ENCODE peak calls at places on chromosomes 4 and X, in seven cellular contexts. I is AG10803, H is tibial artery, Q is PC-9, G is HFF-Myc, A is NB4, D is A549. T is an unnamed sample.

GRCh38 chr4:72896515-72896914 is 173.0 kb downstream of the COX18 start:
- DNase-seq in G (peak; percentile 14), H (no peak), D (no peak), I (peak; percentile 91), Q (no peak), A (no peak), T (peak; percentile 81)

GRCh38 chr4:74327751-74328150 is 19.5 kb downstream of the EPGN start:
- DNase-seq in H (no peak), G (no peak), A (no peak), D (no peak), I (no peak), Q (no peak), T (peak; percentile 33)

GRCh38 chr4:69828828-69829227 is 31.1 kb downstream of the SULT1E1 start:
- DNase-seq in Q (no peak), G (no peak), A (no peak), D (no peak), H (no peak), I (peak; percentile 1), T (peak; percentile 48)

GRCh38 chrX:24846551-24847170 is 152.9 kb downstream of the POLA1 start:
- DNase-seq in I (peak; percentile 55), H (no peak), A (no peak), D (no peak), Q (no peak), G (no peak), T (peak; percentile 42)

GRCh38 chr4:87304659-87305277 is 17.9 kb downstream of the HSD17B13 start:
- DNase-seq in H (no peak), G (no peak), A (no peak), I (no peak), Q (peak; percentile 87), D (peak; percentile 6), T (no peak)

GRCh38 chr4:40576651-40577480 is 52.8 kb downstream of the RBM47 start:
- DNase-seq in G (peak; percentile 47), A (peak; percentile 94), I (peak; percentile 74), D (peak; percentile 85), Q (peak; percentile 97), H (peak; percentile 86), T (peak; percentile 96)

GRCh38 chr4:188439641-188440311 is 300.5 kb downstream of the TRIML1 start:
- DNase-seq in A (no peak), Q (no peak), H (no peak), G (no peak), D (no peak), I (peak; percentile 40), T (peak; percentile 30)

GRCh38 chrX:17939724-17940123 is 78.6 kb upstream of the RAI2 start:
- DNase-seq in Q (no peak), G (no peak), I (no peak), H (no peak), D (no peak), A (no peak), T (no peak)

GRCh38 chrX:12548746-12549145 is 242.5 kb upstream of the PRPS2 start:
- DNase-seq in I (peak; percentile 6), D (no peak), H (no peak), Q (no peak), A (peak; percentile 23), G (no peak), T (peak; percentile 25)

GRCh38 chr4:95068818-95069478 is 311.2 kb downstream of the BMPR1B start:
- DNase-seq in Q (no peak), G (no peak), H (no peak), D (no peak), A (no peak), I (no peak), T (no peak)

GRCh38 chr4:77015390-77015789 is 60.4 kb downstream of the CCNI start:
- DNase-seq in I (peak; percentile 88), Q (no peak), D (no peak), H (no peak), A (no peak), G (no peak), T (peak; percentile 75)

GRCh38 chr4:120874792-120875774 is 47.4 kb downstream of the PRDM5 start:
- DNase-seq in D (no peak), A (no peak), H (no peak), I (no peak), G (no peak), Q (no peak), T (peak; percentile 23)

GRCh38 chr4:80125252-80126177 is 52.5 kb upstream of the ANTXR2 start:
- DNase-seq in D (no peak), I (peak; percentile 49), A (peak; percentile 86), G (peak; percentile 16), Q (no peak), H (no peak), T (peak; percentile 67)

GRCh38 chr4:7892212-7893019 is 47.2 kb downstream of the AFAP1 start:
- DNase-seq in A (no peak), H (no peak), D (no peak), I (peak; percentile 78), Q (no peak), G (peak; percentile 24), T (peak; percentile 96)

GRCh38 chr4:182880387-182881356 is 36.5 kb downstream of the DCTD start:
- DNase-seq in A (no peak), G (no peak), D (no peak), H (peak; percentile 51), Q (no peak), I (no peak), T (peak; percentile 17)

GRCh38 chr4:169720529-169720928 is 37.2 kb downstream of the HPF1 start:
- DNase-seq in H (no peak), G (no peak), D (no peak), Q (no peak), I (no peak), A (no peak), T (no peak)

GRCh38 chr4:169727616-169728015 is 30.1 kb downstream of the HPF1 start:
- DNase-seq in G (no peak), I (no peak), H (no peak), Q (no peak), D (no peak), A (no peak), T (no peak)

GRCh38 chr4:169724251-169724650 is 33.5 kb downstream of the HPF1 start:
- DNase-seq in H (no peak), I (peak; percentile 82), Q (no peak), A (no peak), D (no peak), G (no peak), T (peak; percentile 52)

GRCh38 chr4:169723207-169723606 is 34.5 kb downstream of the HPF1 start:
- DNase-seq in Q (no peak), A (peak; percentile 16), G (no peak), D (no peak), I (peak; percentile 6), H (no peak), T (peak; percentile 28)
- TF ChIP-seq CTCF in Q (no peak), A (peak; percentile 12), G (peak; percentile 21), D (no peak), I (no peak), H (no peak), T (peak; percentile 14)

GRCh38 chrX:7480721-7481120 is 332.8 kb upstream of the PUDP start:
- DNase-seq in I (no peak), D (no peak), G (no peak), Q (no peak), H (no peak), A (no peak), T (no peak)

GRCh38 chrX:7485041-7485440 is 337.1 kb upstream of the PUDP start:
- DNase-seq in Q (no peak), D (no peak), I (no peak), G (no peak), H (no peak), A (no peak), T (no peak)

GRCh38 chrX:7486502-7486901 is 338.5 kb upstream of the PUDP start:
- DNase-seq in D (no peak), Q (no peak), G (no peak), I (no peak), A (no peak), H (no peak), T (no peak)
- H3K4me3 ChIP-seq in D (no peak overlapping the region), Q (no peak overlapping the region), G (no peak overlapping the region), I (no peak overlapping the region), A (no peak overlapping the region), H (no peak overlapping the region), T (no peak overlapping the region)

GRCh38 chrX:93791304-93791703 is 117.3 kb downstream of the FAM133A start:
- DNase-seq in D (no peak), G (no peak), A (no peak), Q (no peak), H (no peak), I (no peak), T (no peak)
- TF ChIP-seq CTCF in D (no peak), G (no peak), A (no peak), Q (no peak), H (no peak), I (no peak), T (no peak)

GRCh38 chr4:146521543-146522097 is at the start of gene SLC10A7:
- DNase-seq in G (no peak), Q (peak; percentile 66), A (peak; percentile 86), I (peak; percentile 60), D (peak; percentile 64), H (peak; percentile 82), T (peak; percentile 68)
- H3K4me3 ChIP-seq in G (peak within 1 kb of the TSS; percentile 87), Q (peak within 1 kb of the TSS; percentile 95), A (peak within 1 kb of the TSS; percentile 94), I (peak within 1 kb of the TSS; percentile 95), D (peak within 1 kb of the TSS; percentile 90), H (peak within 1 kb of the TSS; percentile 95), T (peak within 1 kb of the TSS; percentile 79)

DNA sequence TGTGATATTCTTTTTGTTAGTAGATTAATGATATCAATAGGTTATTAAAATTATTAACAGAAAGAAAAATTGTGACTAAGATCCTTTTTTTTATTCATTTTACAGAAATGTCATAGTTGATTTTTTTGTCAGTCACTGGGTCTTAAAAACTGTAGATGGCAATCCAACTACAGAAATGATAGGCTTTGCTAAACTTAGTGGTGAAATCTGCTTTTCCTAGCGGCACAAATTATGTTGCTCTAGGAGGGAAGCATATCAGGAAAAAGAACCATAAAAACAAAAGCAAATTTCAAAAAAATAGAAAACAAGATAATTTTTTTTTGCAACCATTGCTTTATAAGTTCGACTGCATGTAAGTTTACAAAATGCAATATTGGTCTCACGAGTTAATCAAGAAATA is 443.5 kb upstream of the IGFBP7 start:
- DNase-seq in H (no peak), I (no peak), Q (no peak), A (no peak), D (no peak), G (no peak), T (no peak)
- TF ChIP-seq CTCF in H (no peak), I (no peak), Q (no peak), A (no peak), D (no peak), G (no peak), T (no peak)

GRCh38 chr4:6198768-6199343 is 1.5 kb downstream of the JAKMIP1 start:
- DNase-seq in I (no peak), A (no peak), Q (no peak), D (no peak), G (no peak), H (peak; percentile 38), T (no peak)

GRCh38 chr4:6200011-6200921 is at the start of gene JAKMIP1:
- DNase-seq in G (no peak), A (no peak), D (peak; percentile 55), H (peak; percentile 44), I (peak; percentile 33), Q (no peak), T (peak; percentile 33)

GRCh38 chr4:6201580-6202091 is 1.3 kb upstream of the JAKMIP1 start:
- DNase-seq in D (no peak), I (no peak), Q (no peak), A (peak; percentile 49), H (no peak), G (no peak), T (no peak)

GRCh38 chr4:6199344-6199921 is 916 bp downstream of the JAKMIP1 start:
- DNase-seq in D (no peak), H (peak; percentile 54), Q (no peak), I (no peak), G (no peak), A (no peak), T (no peak)

GRCh38 chr4:6200922-6201362 is 593 bp upstream of the JAKMIP1 start:
- DNase-seq in I (no peak), Q (no peak), A (no peak), G (no peak), H (no peak), D (no peak), T (no peak)
- H3K4me3 ChIP-seq in I (no peak overlapping the region), Q (no peak overlapping the region), A (no peak overlapping the region), G (peak overlapping the region; percentile 15), H (peak overlapping the region; percentile 57), D (peak overlapping the region; percentile 62), T (no peak overlapping the region)